ENCODE peak calls at places on chromosomes 16 and 17, in four cellular contexts. One of them, this sample, is unnamed.

GRCh38 chr16:49598386-49599170 is 225.0 kb downstream of the C16orf78 start:
- DNase-seq in Panc1: no peak
- DNase-seq in tibial nerve: no peak
- DNase-seq in fibroblast of mammary gland: no peak
- DNase-seq in this sample: no peak

GRCh38 chr17:38892620-38893019 is 22.8 kb downstream of the LASP1 start:
- DNase-seq in fibroblast of mammary gland: no peak
- DNase-seq in Panc1: no peak
- DNase-seq in tibial nerve: no peak
- DNase-seq in this sample: no peak

GRCh38 chr17:40065041-40065770 is 2.4 kb downstream of the THRA start:
- DNase-seq in Panc1: no peak
- DNase-seq in fibroblast of mammary gland: peak; percentile 51
- DNase-seq in tibial nerve: no peak
- DNase-seq in this sample: no peak

GRCh38 chr17:44105941-44106340 is 17.5 kb downstream of the HDAC5 start:
- DNase-seq in fibroblast of mammary gland: no peak
- DNase-seq in Panc1: no peak
- DNase-seq in tibial nerve: no peak
- DNase-seq in this sample: no peak

GRCh38 chr16:66342294-66342900 is 24.1 kb upstream of the CDH5 start:
- DNase-seq in fibroblast of mammary gland: peak; percentile 16
- DNase-seq in tibial nerve: no peak
- DNase-seq in Panc1: no peak
- DNase-seq in this sample: no peak

GRCh38 chr17:49955157-49955556 is 13.8 kb upstream of the DLX4 start:
- DNase-seq in fibroblast of mammary gland: no peak
- DNase-seq in tibial nerve: no peak
- DNase-seq in Panc1: no peak
- DNase-seq in this sample: no peak

GRCh38 chr16:82769845-82770244 is 143.1 kb downstream of the CDH13 start:
- DNase-seq in Panc1: no peak
- DNase-seq in tibial nerve: peak; percentile 24
- DNase-seq in fibroblast of mammary gland: no peak
- DNase-seq in this sample: no peak

GRCh38 chr16:81035975-81036750 is 521 bp downstream of the ATMIN start:
- DNase-seq in Panc1: no peak
- DNase-seq in fibroblast of mammary gland: peak; percentile 19
- DNase-seq in tibial nerve: no peak
- DNase-seq in this sample: no peak

GRCh38 chr16:27320261-27321012 is 6.7 kb downstream of the IL4R start:
- DNase-seq in Panc1: no peak
- DNase-seq in tibial nerve: no peak
- DNase-seq in fibroblast of mammary gland: no peak
- DNase-seq in this sample: no peak

GRCh38 chr16:17467923-17468540 is 2.7 kb downstream of the XYLT1 start:
- DNase-seq in fibroblast of mammary gland: peak; percentile 76
- DNase-seq in tibial nerve: peak; percentile 83
- DNase-seq in Panc1: no peak
- DNase-seq in this sample: no peak

GRCh38 chr17:47872651-47873161 is 21.7 kb upstream of the SP6 start:
- DNase-seq in tibial nerve: no peak
- DNase-seq in fibroblast of mammary gland: no peak
- DNase-seq in Panc1: no peak
- DNase-seq in this sample: no peak

GRCh38 chr16:84685210-84685609 is 14.6 kb upstream of the USP10 start:
- DNase-seq in fibroblast of mammary gland: no peak
- DNase-seq in tibial nerve: no peak
- DNase-seq in Panc1: no peak
- DNase-seq in this sample: no peak

GRCh38 chr16:88387941-88388627 is 5.3 kb downstream of the ZNF469 start:
- DNase-seq in tibial nerve: no peak
- DNase-seq in Panc1: no peak
- DNase-seq in fibroblast of mammary gland: no peak
- DNase-seq in this sample: peak; percentile 9

GRCh38 chr16:86945166-86945900 is 367.0 kb downstream of the FOXL1 start:
- DNase-seq in Panc1: no peak
- DNase-seq in fibroblast of mammary gland: no peak
- DNase-seq in tibial nerve: no peak
- DNase-seq in this sample: no peak

GRCh38 chr16:47578573-47578972 is 117.4 kb downstream of the PHKB start:
- DNase-seq in tibial nerve: no peak
- DNase-seq in Panc1: no peak
- DNase-seq in fibroblast of mammary gland: peak; percentile 9
- DNase-seq in this sample: peak; percentile 12

GRCh38 chr16:84378567-84378966 is 10.2 kb downstream of the ATP2C2 start:
- DNase-seq in Panc1: no peak
- DNase-seq in fibroblast of mammary gland: no peak
- DNase-seq in tibial nerve: no peak
- DNase-seq in this sample: no peak

GRCh38 chr16:82700541-82701240 is 73.9 kb downstream of the CDH13 start:
- DNase-seq in fibroblast of mammary gland: no peak
- DNase-seq in tibial nerve: no peak
- DNase-seq in Panc1: no peak
- DNase-seq in this sample: no peak

GRCh38 chr17:65865715-65866425 is 304.4 kb upstream of the AXIN2 start:
- DNase-seq in Panc1: no peak
- DNase-seq in fibroblast of mammary gland: no peak
- DNase-seq in tibial nerve: no peak
- DNase-seq in this sample: no peak

GRCh38 chr17:64005734-64006167 is 7.6 kb downstream of the PRR29 start:
- DNase-seq in tibial nerve: no peak
- DNase-seq in fibroblast of mammary gland: no peak
- DNase-seq in Panc1: no peak
- DNase-seq in this sample: no peak

DNA sequence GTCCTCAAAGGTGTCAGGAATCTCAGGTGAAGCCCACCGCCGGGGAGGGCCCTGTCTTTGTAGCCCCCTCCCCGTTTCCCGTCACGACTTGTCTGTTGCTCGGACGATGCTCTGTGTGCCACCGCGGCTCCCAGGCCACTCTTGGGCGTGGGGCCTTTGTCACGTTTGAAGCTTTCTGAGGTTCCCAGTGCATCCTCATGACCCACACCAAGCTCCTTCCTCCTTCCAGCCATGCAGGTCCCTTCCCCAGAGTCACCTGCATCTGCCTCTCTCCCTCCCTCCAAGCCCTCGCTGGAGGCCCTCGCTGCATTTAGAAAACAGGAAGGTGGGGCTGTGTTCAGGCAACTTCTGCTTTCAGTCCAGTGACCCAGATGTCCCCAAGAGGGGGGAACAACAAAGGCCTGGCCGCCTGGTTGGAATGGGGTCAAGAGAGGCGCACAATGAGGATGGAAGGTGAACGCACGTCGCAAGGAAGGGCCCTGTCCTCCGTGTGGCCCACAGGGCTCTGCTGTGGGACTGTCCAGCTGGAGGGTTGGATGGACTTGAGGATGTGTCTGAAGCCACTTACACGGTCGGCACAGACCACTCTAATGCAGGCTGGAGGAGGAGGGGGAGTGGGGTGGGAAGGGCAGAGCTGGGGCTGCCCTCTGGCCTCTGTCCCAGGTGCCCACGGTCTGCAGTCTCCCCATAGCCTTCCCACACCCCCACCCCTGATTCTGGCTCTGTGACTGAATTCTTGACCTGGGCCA is 59.8 kb downstream of the OR1D5 start:
- DNase-seq in Panc1: no peak
- DNase-seq in fibroblast of mammary gland: no peak
- DNase-seq in tibial nerve: peak; percentile 32
- DNase-seq in this sample: no peak
- H3K4me3 ChIP-seq in Panc1: no peak overlapping the region
- H3K4me3 ChIP-seq in fibroblast of mammary gland: peak overlapping the region; percentile 7
- H3K4me3 ChIP-seq in tibial nerve: no peak overlapping the region
- H3K4me3 ChIP-seq in this sample: no peak overlapping the region

DNA sequence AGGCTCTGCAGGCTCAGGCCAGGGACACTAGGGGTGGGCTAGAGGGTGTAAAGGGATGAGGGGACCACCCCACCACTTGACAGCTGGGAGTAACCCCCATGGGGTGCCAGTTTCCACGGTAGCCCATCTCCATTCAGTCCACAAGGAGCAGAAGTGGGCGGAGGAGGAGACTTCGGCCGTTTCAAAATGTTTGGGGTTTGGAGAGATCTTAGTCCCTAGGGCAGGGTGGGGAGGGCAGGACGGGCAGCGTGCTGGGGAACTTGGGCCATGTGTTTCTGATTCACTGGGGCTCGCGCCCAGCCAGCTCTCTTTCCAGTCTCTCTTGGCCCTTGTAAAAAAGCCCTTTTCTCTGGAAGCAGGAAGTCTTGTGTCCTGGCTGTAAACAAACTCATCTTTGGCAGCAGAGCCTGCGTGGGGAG is 8.3 kb downstream of the CYGB start:
- DNase-seq in fibroblast of mammary gland: peak; percentile 98
- DNase-seq in Panc1: no peak
- DNase-seq in tibial nerve: peak; percentile 87
- DNase-seq in this sample: no peak
- TF ChIP-seq CTCF in fibroblast of mammary gland: peak; percentile 3
- TF ChIP-seq CTCF in Panc1: no peak
- TF ChIP-seq CTCF in tibial nerve: peak; percentile 1
- TF ChIP-seq CTCF in this sample: no peak

GRCh38 chr16:29926675-29927522 is 873 bp upstream of the KCTD13 start:
- DNase-seq in tibial nerve: peak; percentile 6
- DNase-seq in Panc1: no peak
- DNase-seq in fibroblast of mammary gland: peak; percentile 44
- DNase-seq in this sample: no peak
- H3K4me3 ChIP-seq in tibial nerve: peak overlapping the region; percentile 84
- H3K4me3 ChIP-seq in Panc1: peak overlapping the region; percentile 59
- H3K4me3 ChIP-seq in fibroblast of mammary gland: peak overlapping the region; percentile 83
- H3K4me3 ChIP-seq in this sample: peak overlapping the region; percentile 95

DNA sequence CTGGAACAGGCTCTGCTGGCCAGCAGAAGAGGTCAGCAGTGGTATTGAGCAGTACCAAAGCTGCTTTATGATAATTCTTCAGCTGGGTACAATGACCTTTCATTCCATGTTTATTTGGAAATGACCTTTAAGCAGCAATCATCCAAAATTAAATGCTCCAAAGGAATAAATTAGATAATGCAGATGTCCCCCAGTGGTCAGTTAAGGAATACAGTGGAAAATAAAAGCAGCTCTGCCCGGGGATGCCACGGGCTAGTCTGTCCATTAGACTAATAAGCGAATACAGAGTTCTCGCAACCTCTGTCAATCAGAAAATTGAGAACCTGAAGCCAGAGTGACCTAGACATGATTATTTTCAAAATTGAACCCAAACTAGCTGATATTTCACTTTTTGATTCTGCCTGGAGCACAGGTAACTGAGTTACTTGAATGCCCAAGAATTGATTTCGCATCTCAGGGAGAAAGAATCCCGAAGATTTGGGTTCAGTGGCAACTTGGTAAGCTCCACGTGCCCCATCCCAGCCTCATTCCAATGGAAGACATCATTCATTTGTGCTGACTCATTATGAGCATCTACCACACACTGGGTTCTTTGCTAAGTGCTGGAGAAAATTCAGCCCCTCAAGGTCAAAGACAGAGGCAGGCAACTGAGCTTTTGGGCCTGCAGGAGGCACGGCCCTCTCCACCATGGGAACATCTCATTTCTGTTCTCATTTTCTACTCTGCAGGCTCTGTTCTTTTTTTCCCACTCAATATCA is 34.4 kb upstream of the SLC39A11 start:
- DNase-seq in tibial nerve: no peak
- DNase-seq in Panc1: no peak
- DNase-seq in fibroblast of mammary gland: peak; percentile 6
- DNase-seq in this sample: no peak
- TF ChIP-seq CTCF in tibial nerve: no peak
- TF ChIP-seq CTCF in Panc1: no peak
- TF ChIP-seq CTCF in fibroblast of mammary gland: no peak
- TF ChIP-seq CTCF in this sample: no peak

GRCh38 chr17:7025240-7025639 is 2.4 kb downstream of the BCL6B start:
- DNase-seq in fibroblast of mammary gland: no peak
- DNase-seq in tibial nerve: no peak
- DNase-seq in Panc1: no peak
- DNase-seq in this sample: no peak
- H3K4me3 ChIP-seq in fibroblast of mammary gland: no peak overlapping the region
- H3K4me3 ChIP-seq in tibial nerve: no peak overlapping the region
- H3K4me3 ChIP-seq in Panc1: no peak overlapping the region
- H3K4me3 ChIP-seq in this sample: no peak overlapping the region

GRCh38 chr17:37744961-37745800 is at the start of gene HNF1B:
- DNase-seq in tibial nerve: no peak
- DNase-seq in Panc1: no peak
- DNase-seq in fibroblast of mammary gland: no peak
- DNase-seq in this sample: no peak
- TF ChIP-seq CTCF in tibial nerve: no peak
- TF ChIP-seq CTCF in Panc1: no peak
- TF ChIP-seq CTCF in fibroblast of mammary gland: no peak
- TF ChIP-seq CTCF in this sample: peak; percentile 36

This sample was measured in epithelial cell of proximal tubule.